ENCODE peak calls at places on chromosomes 4 and X, in four cellular contexts. G, L, D and H are unnamed samples.

GRCh38 chr4:185693548-185694215 is 118.3 kb downstream of the SORBS2 start:
- DNase-seq in D (no peak), L (no peak), G (no peak), H (no peak)

GRCh38 chrX:37367946-37368345 is 18.8 kb downstream of the PRRG1 start:
- DNase-seq in L (no peak), G (no peak), D (no peak), H (no peak)

GRCh38 chr4:184792950-184793555 is 32.7 kb downstream of the ACSL1 start:
- DNase-seq in G (no peak), D (peak), L (no peak), H (peak)

GRCh38 chr4:88674989-88675388 is 22.6 kb downstream of the NAP1L5 start:
- DNase-seq in G (no peak), D (peak), L (no peak), H (no peak)

GRCh38 chr4:169968999-169969398 is 57.2 kb downstream of the MFAP3L start:
- DNase-seq in G (no peak), D (no peak), L (no peak), H (no peak)

GRCh38 chrX:2490634-2491033 is 10.1 kb downstream of the DHRSX start:
- DNase-seq in L (no peak), D (no peak), G (no peak), H (no peak)

GRCh38 chrX:24145340-24146186 is 4.0 kb upstream of the ZFX start:
- DNase-seq in L (no peak), G (no peak), D (peak), H (peak)

GRCh38 chr4:162392938-162393337 is 229.1 kb upstream of the FSTL5 start:
- DNase-seq in D (no peak), G (no peak), L (no peak), H (no peak)

GRCh38 chr4:24103434-24104168 is 213.8 kb upstream of the PPARGC1A start:
- DNase-seq in D (peak), L (no peak), G (no peak), H (peak)

GRCh38 chr4:142372570-142373300 is 473.4 kb downstream of the INPP4B start:
- DNase-seq in G (no peak), L (no peak), D (no peak), H (no peak)

GRCh38 chrX:20139966-20140365 is 1.7 kb downstream of the EIF1AX start:
- DNase-seq in G (no peak), L (no peak), D (peak), H (peak)

GRCh38 chrX:119757646-119757978 is 776 bp upstream of the SOWAHD start:
- DNase-seq in D (no peak), L (no peak), G (no peak), H (no peak)

GRCh38 chr4:85725727-85726170 is 250.8 kb downstream of the ARHGAP24 start:
- DNase-seq in G (peak), D (peak), L (no peak), H (no peak)

GRCh38 chr4:136637071-136637777 is 895.1 kb downstream of the PCDH18 start:
- DNase-seq in L (no peak), D (peak), G (no peak), H (no peak)

GRCh38 chrX:56733459-56734046 is 4.5 kb downstream of the NBDY start:
- DNase-seq in D (peak), L (no peak), G (peak), H (peak)

GRCh38 chr4:41363384-41363981 is 106.8 kb downstream of the UCHL1 start:
- DNase-seq in G (no peak), L (no peak), D (peak), H (peak)

GRCh38 chr4:101218894-101219293 is 128.4 kb downstream of the PPP3CA start:
- DNase-seq in L (no peak), D (no peak), G (no peak), H (no peak)

GRCh38 chr4:155629183-155629825 is 37.3 kb upstream of the GUCY1A1 start:
- DNase-seq in D (no peak), G (no peak), L (no peak), H (peak)

GRCh38 chr4:183588169-183588675 is 70.8 kb downstream of the RWDD4 start:
- DNase-seq in G (peak), D (peak), L (no peak), H (no peak)

GRCh38 chr4:65665951-65666523 is 4.3 kb downstream of the EPHA5 start:
- DNase-seq in G (no peak), L (no peak), D (no peak), H (peak)

GRCh38 chr4:94532016-94532789 is 80.5 kb downstream of the PDLIM5 start:
- DNase-seq in D (peak), G (no peak), L (no peak), H (no peak)

GRCh38 chr4:156825074-156825473 is 146.5 kb downstream of the PDGFC start:
- DNase-seq in D (no peak), G (no peak), L (no peak), H (no peak)

GRCh38 chr4:65241257-65241997 is 428.9 kb downstream of the EPHA5 start:
- DNase-seq in L (peak), D (no peak), G (no peak), H (no peak)

GRCh38 chrX:115409551-115409950 is 120.0 kb downstream of the LUZP4 start:
- DNase-seq in L (no peak), D (no peak), G (no peak), H (no peak)

GRCh38 chr4:152997771-152998487 is 61.8 kb downstream of the FHDC1 start:
- DNase-seq in G (peak), L (no peak), D (no peak), H (no peak)

GRCh38 chrX:2647627-2648026 is 43.5 kb upstream of the CD99 start:
- DNase-seq in G (no peak), L (no peak), D (no peak), H (no peak)

GRCh38 chrX:126376465-126376864 is 176.1 kb downstream of the DCAF12L1 start:
- DNase-seq in L (no peak), G (no peak), D (no peak), H (no peak)

GRCh38 chr4:71186566-71187398 is 152.0 kb upstream of the SLC4A4 start:
- DNase-seq in G (peak), D (peak), L (no peak), H (no peak)

GRCh38 chrX:46587753-46588171 is 14.2 kb downstream of the CHST7 start:
- DNase-seq in G (no peak), L (no peak), D (peak), H (no peak)

DNA sequence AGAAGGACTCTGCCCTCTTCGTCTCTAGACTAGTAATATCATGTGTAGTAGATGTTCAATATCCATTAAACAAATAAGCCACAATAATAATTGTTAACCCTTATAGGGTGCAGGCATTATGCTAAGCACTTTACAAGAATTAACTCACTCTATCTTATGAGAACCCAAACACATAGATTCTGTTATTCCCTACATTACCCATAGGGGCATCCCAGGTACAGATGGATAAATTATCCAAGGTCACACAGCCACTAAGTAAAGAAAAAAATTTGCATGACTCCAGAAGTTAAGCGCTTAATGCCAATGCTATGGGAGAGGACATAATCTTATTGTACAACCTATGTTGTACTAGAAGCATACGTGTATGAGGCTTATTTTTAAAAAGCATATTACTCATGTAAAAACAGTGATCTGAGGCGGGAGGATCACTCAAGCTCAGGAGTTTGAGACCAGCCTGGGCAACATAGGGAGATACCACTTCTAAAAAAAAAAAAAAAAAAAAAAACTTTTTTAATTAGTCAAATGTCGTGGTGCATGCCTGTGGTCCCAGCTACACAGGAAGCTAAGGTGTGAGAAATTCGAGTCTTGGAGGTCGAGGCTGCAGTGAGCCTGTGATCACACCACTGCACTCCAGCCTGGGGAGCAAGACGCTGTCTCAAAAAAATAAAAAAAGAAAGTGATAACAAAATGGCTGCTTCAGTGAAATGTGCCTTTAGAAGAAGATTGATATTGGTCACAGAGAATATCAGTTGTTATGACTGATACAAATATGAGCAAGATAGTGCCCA is 13.6 kb downstream of the LDB2 start:
- DNase-seq in G (no peak), D (no peak), L (no peak), H (no peak)
- TF ChIP-seq CTCF in G (no peak), D (no peak), L (no peak), H (no peak)

GRCh38 chr4:147596377-147596776 is 20.8 kb upstream of the TMEM184C start:
- DNase-seq in D (peak), L (no peak), G (no peak), H (no peak)
- TF ChIP-seq CTCF in D (peak), L (peak), G (peak), H (peak)

DNA sequence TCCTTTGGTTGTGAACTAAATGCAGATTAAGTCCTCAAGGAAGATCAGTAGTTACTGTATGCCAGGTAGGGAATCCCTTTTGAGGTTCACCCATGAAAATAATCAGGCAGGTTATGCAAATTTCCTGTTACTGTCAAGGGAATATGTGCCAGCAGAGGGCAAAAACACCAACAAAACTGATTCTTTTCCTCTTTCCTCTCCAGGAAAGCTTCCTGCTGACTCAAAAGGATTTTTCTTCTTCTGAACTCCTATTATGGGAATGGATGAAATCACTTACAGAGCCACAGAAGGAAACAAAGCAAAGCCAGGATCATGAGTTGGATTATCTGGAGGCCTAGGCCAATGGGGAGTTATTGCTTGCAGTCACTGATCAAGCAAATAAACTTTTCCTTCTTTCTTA is 49.8 kb downstream of the TMPRSS11F start:
- DNase-seq in D (no peak), G (no peak), L (no peak), H (no peak)
- TF ChIP-seq CTCF in D (no peak), G (no peak), L (no peak), H (no peak)

DNA sequence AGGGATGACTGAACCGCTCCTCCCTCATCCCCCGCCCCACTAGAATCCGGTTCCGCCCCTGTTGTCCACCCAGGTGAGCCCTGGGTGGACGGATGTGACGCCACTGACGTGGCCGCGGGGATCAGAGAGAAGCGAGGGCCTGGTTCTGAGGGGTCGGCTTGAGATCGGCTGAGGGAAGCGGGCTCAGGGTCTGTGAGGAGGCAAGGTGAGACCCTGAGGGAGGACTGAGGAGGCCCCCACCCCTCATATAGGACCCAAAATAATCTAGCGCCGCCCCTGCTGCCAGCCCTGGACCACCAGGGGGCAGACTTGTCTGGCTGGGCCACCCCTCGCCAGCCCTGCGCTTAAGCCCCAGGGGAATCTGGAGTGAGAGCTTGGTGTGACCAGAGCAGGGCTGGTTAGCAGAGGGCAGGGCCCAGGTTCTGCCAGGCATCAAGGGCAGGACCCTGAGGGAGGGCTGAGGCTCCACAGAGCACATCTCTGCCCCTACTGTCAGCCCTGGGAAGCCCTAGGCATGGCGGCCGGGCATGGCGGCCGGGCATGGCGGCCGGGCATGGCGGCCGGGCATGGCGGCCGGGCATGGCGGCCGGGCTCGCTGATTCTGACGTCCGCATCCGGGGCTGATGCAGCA is at the start of gene MAGEA8:
- DNase-seq in D (no peak), G (no peak), L (no peak), H (no peak)
- TF ChIP-seq CTCF in D (no peak), G (no peak), L (no peak), H (no peak)

GRCh38 chr4:147054241-147054902 is 108.7 kb upstream of the TTC29 start:
- DNase-seq in D (peak), L (no peak), G (no peak), H (no peak)

GRCh38 chr4:147059064-147059731 is 113.5 kb upstream of the TTC29 start:
- DNase-seq in D (no peak), G (no peak), L (no peak), H (no peak)

GRCh38 chr4:147057631-147057980 is 111.9 kb upstream of the TTC29 start:
- DNase-seq in D (peak), L (no peak), G (no peak), H (no peak)

GRCh38 chr4:147060171-147060931 is 114.7 kb upstream of the TTC29 start:
- DNase-seq in G (no peak), L (no peak), D (peak), H (peak)

DNA sequence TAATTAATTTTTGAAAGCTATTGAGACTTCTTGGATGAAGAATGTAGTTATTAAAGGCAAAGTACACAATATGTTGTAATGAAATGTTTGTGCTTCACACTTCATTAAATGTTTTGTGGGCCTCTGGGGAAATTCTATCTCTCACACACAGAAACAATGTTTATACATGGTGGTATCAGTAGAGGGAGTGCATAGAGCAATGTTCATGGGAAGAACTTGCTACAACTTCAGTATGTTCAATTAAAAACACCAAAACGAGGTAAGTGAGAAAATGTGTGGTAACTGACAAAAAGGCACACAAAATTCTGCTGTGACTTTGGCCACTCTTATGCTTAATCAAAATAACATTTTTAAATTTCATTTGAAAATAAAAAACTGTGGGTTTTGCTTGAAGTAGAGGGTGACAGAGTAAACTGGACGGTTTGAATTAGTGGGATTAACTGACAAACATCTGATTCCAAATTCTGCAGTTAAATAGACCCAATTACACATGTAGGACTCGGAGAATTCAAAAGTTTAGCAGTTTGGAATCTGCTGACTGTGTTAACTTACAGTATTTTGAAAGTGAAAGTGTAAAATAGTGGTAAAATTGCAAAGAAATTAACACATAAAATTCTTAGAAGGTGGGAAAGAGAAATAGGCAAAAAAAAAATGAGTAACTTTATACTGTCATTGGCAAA is 111.4 kb upstream of the TTC29 start:
- DNase-seq in L (no peak), G (no peak), D (peak), H (no peak)
- TF ChIP-seq CTCF in L (no peak), G (no peak), D (peak), H (no peak)

GRCh38 chr4:78092850-78093249 is 35.7 kb downstream of the FRAS1 start:
- DNase-seq in D (no peak), L (no peak), G (no peak), H (no peak)
- TF ChIP-seq CTCF in D (no peak), L (no peak), G (no peak), H (no peak)